ENCODE peak calls at places on chromosomes 2 and 18, in six cellular contexts. S is keratinocyte, I is SK-N-SH, L is GM20000, Z is tibial artery, U is HL-60. X is an unnamed sample.

GRCh38 chr2:104975371-104975770 is 62.5 kb upstream of the MRPS9 start:
- DNase-seq in S (no peak), I (no peak), L (no peak), Z (no peak), U (no peak), X (no peak)

GRCh38 chr2:155972916-155973315 is 359.6 kb downstream of the NR4A2 start:
- DNase-seq in S (no peak), I (no peak), L (no peak), Z (no peak), U (no peak), X (no peak)

GRCh38 chr2:127811397-127811860 is 458 bp upstream of the WDR33 start:
- DNase-seq in S (no peak), I (no peak), L (no peak), Z (peak), U (peak), X (no peak)

GRCh38 chr2:242048479-242048878 is 178.9 kb downstream of the RTP5 start:
- DNase-seq in S (no peak), I (no peak), L (no peak), Z (no peak), U (no peak), X (no peak)

GRCh38 chr2:133371286-133371685 is 197.0 kb downstream of the NCKAP5 start:
- DNase-seq in S (no peak), I (no peak), L (no peak), Z (no peak), U (no peak), X (no peak)

GRCh38 chr18:13889661-13890060 is 25.7 kb downstream of the MC2R start:
- DNase-seq in S (no peak), I (no peak), L (no peak), Z (no peak), U (no peak), X (no peak)

GRCh38 chr2:206011795-206012194 is 74.2 kb downstream of the INO80D start:
- DNase-seq in S (no peak), I (no peak), L (no peak), Z (no peak), U (no peak), X (no peak)

GRCh38 chr2:37984589-37984988 is 59.5 kb downstream of the RMDN2 start:
- DNase-seq in S (no peak), I (no peak), L (no peak), Z (no peak), U (no peak), X (no peak)

GRCh38 chr2:169509230-169509917 is at the start of gene KLHL41:
- DNase-seq in S (no peak), I (no peak), L (no peak), Z (no peak), U (no peak), X (no peak)

GRCh38 chr18:78499586-78499985 is 480.0 kb upstream of the SALL3 start:
- DNase-seq in S (no peak), I (no peak), L (no peak), Z (no peak), U (no peak), X (no peak)

GRCh38 chr2:164903214-164903613 is 52.1 kb downstream of the SLC38A11 start:
- DNase-seq in S (no peak), I (no peak), L (no peak), Z (no peak), U (no peak), X (no peak)

GRCh38 chr2:3739313-3739712 is 35.9 kb downstream of the DCDC2C start:
- DNase-seq in S (no peak), I (no peak), L (no peak), Z (no peak), U (no peak), X (no peak)

GRCh38 chr2:3736112-3736511 is 32.7 kb downstream of the DCDC2C start:
- DNase-seq in S (no peak), I (no peak), L (no peak), Z (no peak), U (no peak), X (no peak)

GRCh38 chr2:3741372-3741771 is 38.0 kb downstream of the DCDC2C start:
- DNase-seq in S (no peak), I (no peak), L (no peak), Z (no peak), U (no peak), X (no peak)

GRCh38 chr2:3737128-3737527 is 33.8 kb downstream of the DCDC2C start:
- DNase-seq in S (no peak), I (no peak), L (no peak), Z (no peak), U (no peak), X (no peak)

DNA sequence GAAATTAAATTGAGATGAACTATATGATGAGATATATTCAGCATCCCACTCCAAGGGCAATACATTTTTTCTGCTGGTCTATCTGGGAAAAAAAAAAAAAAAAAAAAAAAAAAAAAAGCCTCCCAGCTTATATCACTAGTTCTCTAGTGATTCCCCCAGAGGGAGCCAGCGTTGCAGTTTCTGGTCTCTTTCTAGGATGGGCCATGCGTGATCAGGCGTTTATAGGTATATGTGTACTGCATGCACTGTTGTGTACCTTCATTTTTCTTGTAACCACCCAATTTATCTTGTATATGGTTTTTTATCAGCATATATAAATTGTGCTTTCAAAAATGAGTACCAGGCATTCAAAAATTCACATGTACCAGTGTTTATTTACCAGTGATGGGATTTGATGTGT is 35.1 kb downstream of the DCDC2C start:
- DNase-seq in S (no peak), I (peak), L (peak), Z (no peak), U (peak), X (no peak)
- TF ChIP-seq CTCF in S (peak), I (peak), L (no peak), Z (no peak), U (no peak), X (no peak)

DNA sequence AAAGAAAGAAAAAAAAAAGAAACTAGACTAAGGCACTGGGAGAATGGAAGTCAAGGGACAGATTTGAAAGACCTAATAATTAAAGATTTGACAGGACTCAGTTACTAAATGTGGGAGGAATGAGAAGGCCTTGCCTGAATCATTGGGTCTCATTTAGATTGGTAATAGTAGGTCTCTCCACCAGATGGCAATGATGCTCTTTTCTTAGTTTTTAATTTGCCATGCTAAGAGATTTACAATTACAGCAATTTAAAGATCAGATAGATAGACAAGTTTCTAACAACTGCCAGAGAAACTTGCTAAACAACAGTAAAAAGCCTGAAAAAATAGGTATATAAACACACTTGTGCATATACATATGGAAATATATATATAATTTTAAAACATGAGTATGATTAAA is 153.0 kb downstream of the TMEM247 start:
- DNase-seq in S (no peak), I (peak), L (peak), Z (no peak), U (no peak), X (no peak)
- TF ChIP-seq CTCF in S (peak), I (peak), L (no peak), Z (peak), U (peak), X (no peak)

GRCh38 chr2:231671617-231672350 is 36.5 kb upstream of the PTMA start:
- DNase-seq in S (no peak), I (no peak), L (peak), Z (no peak), U (no peak), X (peak)

GRCh38 chr2:231670892-231671616 is 37.3 kb upstream of the PTMA start:
- DNase-seq in S (no peak), I (peak), L (no peak), Z (no peak), U (peak), X (no peak)

GRCh38 chr2:231673348-231673770 is 35.0 kb upstream of the PTMA start:
- DNase-seq in S (no peak), I (no peak), L (no peak), Z (no peak), U (no peak), X (no peak)

GRCh38 chr2:231674587-231675334 is 33.6 kb upstream of the PTMA start:
- DNase-seq in S (no peak), I (peak), L (peak), Z (peak), U (peak), X (peak)

DNA sequence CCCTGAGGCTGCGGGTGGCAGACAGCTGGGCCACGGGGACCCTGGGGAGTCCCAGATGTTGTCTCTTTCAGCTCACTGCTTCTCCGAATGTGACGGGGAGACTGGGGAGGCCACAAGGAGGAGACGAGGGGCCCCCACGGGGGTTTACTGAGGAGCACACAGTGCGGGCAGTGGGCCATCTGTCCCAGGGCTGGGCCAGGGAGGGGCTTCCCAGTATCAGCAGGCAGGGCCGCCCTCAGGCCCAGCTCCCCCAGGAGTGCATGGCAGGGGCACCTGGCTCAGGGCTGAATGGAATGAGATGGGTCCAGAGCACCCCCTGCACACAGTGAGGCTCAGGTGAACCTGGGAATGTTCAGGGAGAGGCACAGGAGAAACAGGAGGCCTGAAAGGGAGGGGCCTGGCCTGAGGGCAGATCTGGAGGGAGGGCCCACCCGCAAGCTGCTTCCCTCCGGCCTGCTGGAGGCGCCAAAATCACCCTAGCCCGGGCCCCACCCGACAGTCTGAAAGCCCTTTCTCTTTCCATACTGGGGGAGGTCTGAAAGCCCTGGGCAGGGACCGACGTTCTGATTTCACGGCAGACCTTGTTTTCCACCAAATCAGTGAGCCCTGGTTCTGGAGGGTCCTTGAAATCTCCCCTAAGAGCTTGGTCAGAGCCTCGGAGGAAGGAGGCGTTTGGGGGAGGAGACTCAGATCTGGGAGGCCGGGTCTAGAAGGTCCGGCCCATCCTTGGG is 35.5 kb upstream of the PTMA start:
- DNase-seq in S (no peak), I (no peak), L (peak), Z (no peak), U (peak), X (peak)
- TF ChIP-seq CTCF in S (no peak), I (peak), L (peak), Z (no peak), U (peak), X (no peak)

GRCh38 chr2:162912787-162913186 is 74.2 kb upstream of the KCNH7 start:
- DNase-seq in S (no peak), I (no peak), L (no peak), Z (no peak), U (no peak), X (no peak)

GRCh38 chr2:162914161-162914560 is 75.6 kb upstream of the KCNH7 start:
- DNase-seq in S (no peak), I (no peak), L (no peak), Z (no peak), U (no peak), X (no peak)

GRCh38 chr2:162908567-162908966 is 70.0 kb upstream of the KCNH7 start:
- DNase-seq in S (no peak), I (no peak), L (no peak), Z (no peak), U (no peak), X (no peak)
- TF ChIP-seq CTCF in S (no peak), I (no peak), L (no peak), Z (no peak), U (no peak), X (no peak)

X was measured in activated B cell treated with CpG ODN at 0.5 μM for 24 hours.